ENCODE peak calls at places on chromosomes 7 and 10, in eight cellular contexts. Y is WTC11, B is NCI-H1105, J is LoVo, H is endothelial cell, A is small intestine, C is sciatic nerve, Q is fibroblast of lung. D is an unnamed sample.

GRCh38 chr7:1532456-1533254 is 2.2 kb downstream of the MAFK start:
- DNase-seq in H (no peak), Q (peak; percentile 95), J (peak; percentile 98), C (peak; percentile 84), B (no peak), A (peak; percentile 97), Y (no peak), D (peak; percentile 91)

GRCh38 chr7:65988084-65988483 is 6.1 kb upstream of the GUSB start:
- DNase-seq in C (no peak), Q (no peak), A (no peak), J (no peak), Y (no peak), B (no peak), H (no peak), D (no peak)

GRCh38 chr7:66505531-66506451 is 122.9 kb upstream of the KCTD7 start:
- DNase-seq in B (no peak), A (no peak), Q (no peak), Y (no peak), C (peak; percentile 60), J (no peak), H (no peak), D (no peak)

GRCh38 chr7:106626376-106627293 is 34.3 kb downstream of the CCDC71L start:
- DNase-seq in C (no peak), Q (no peak), B (no peak), A (peak; percentile 68), Y (no peak), J (peak; percentile 51), H (no peak), D (no peak)

GRCh38 chr10:98404571-98405396 is 10.2 kb downstream of the PYROXD2 start:
- DNase-seq in J (peak; percentile 71), Y (no peak), H (no peak), C (no peak), B (no peak), A (no peak), Q (peak; percentile 76), D (peak; percentile 78)

GRCh38 chr7:104137971-104138370 is 69.8 kb downstream of the ORC5 start:
- DNase-seq in A (no peak), C (no peak), J (no peak), Q (peak; percentile 44), Y (no peak), B (no peak), H (no peak), D (peak; percentile 38)

GRCh38 chr10:133276435-133277201 is at the start of gene ADAM8:
- DNase-seq in A (peak; percentile 22), Y (peak; percentile 87), B (no peak), H (peak; percentile 41), Q (no peak), J (no peak), C (no peak), D (no peak)

GRCh38 chr7:100156331-100157068 is 2.0 kb downstream of the TRAPPC14 start:
- DNase-seq in H (no peak), Q (no peak), C (no peak), Y (no peak), J (no peak), A (no peak), B (no peak), D (no peak)

GRCh38 chr7:100127866-100128601 is 1.3 kb downstream of the MBLAC1 start:
- DNase-seq in B (no peak), J (no peak), A (peak; percentile 24), Y (peak; percentile 43), Q (no peak), C (no peak), H (peak; percentile 37), D (peak; percentile 15)

GRCh38 chr10:123890761-123891146 is 853 bp downstream of the CPXM2 start:
- DNase-seq in A (peak; percentile 12), B (no peak), Q (no peak), Y (no peak), J (no peak), H (no peak), C (no peak), D (no peak)

GRCh38 chr10:5089869-5090268 is 4.3 kb upstream of the AKR1C3 start:
- DNase-seq in Q (peak; percentile 40), J (peak; percentile 51), A (peak; percentile 28), C (no peak), Y (no peak), B (no peak), H (peak; percentile 7), D (peak; percentile 41)

GRCh38 chr7:132687981-132688383 is 111.7 kb upstream of the PLXNA4 start:
- DNase-seq in Q (no peak), Y (no peak), H (no peak), C (no peak), B (no peak), J (no peak), A (no peak), D (no peak)

GRCh38 chr10:70378122-70378521 is 4.3 kb downstream of the LRRC20 start:
- DNase-seq in C (no peak), Y (no peak), B (no peak), Q (peak; percentile 80), H (no peak), A (peak; percentile 48), J (peak; percentile 89), D (peak; percentile 64)

GRCh38 chr10:128058106-128058745 is 68.0 kb downstream of the MKI67 start:
- DNase-seq in C (peak; percentile 53), J (no peak), A (no peak), H (no peak), Y (no peak), Q (no peak), B (no peak), D (no peak)

GRCh38 chr7:4271716-4272015 is 410.4 kb upstream of the FOXK1 start:
- DNase-seq in Q (no peak), A (no peak), H (no peak), C (no peak), B (no peak), J (no peak), Y (no peak), D (no peak)

GRCh38 chr10:6612371-6612770 is 32.3 kb upstream of the PRKCQ start:
- DNase-seq in Q (no peak), A (peak; percentile 6), Y (no peak), J (no peak), B (no peak), H (no peak), C (no peak), D (no peak)

GRCh38 chr7:137989590-137989989 is 12.3 kb downstream of the CREB3L2 start:
- DNase-seq in A (no peak), J (no peak), H (no peak), B (no peak), C (no peak), Y (no peak), Q (no peak), D (no peak)